ENCODE peak calls at places on chromosomes 13 and 19, in eight cellular contexts. W is GM12865, O is RWPE2, S is HT-29, E is AG09319, D is Peyer's patch, R is fibroblast of villous mesenchyme, I is HTR-8/SVneo. U is an unnamed sample.
A peak's percentile ranks its signal among the peaks of the same experiment; 100 is the strongest.

GRCh38 chr13:78780708-78781107 is 121.8 kb upstream of the OBI1 start:
- DNase-seq in W (no peak), O (no peak), S (no peak), E (no peak), D (no peak), R (no peak), I (no peak), U (no peak)

GRCh38 chr19:49097453-49098288 is 12.4 kb downstream of the SNRNP70 start:
- DNase-seq in W (peak; percentile 80), O (no peak), S (peak; percentile 94), E (no peak), D (peak; percentile 59), R (peak; percentile 71), I (peak; percentile 71), U (peak; percentile 13)

GRCh38 chr13:26037302-26037701 is 14.5 kb downstream of the SHISA2 start:
- DNase-seq in W (peak; percentile 19), O (no peak), S (peak; percentile 62), E (no peak), D (no peak), R (no peak), I (no peak), U (peak; percentile 51)

GRCh38 chr13:90197722-90198121 is 1149.8 kb upstream of the MIR17HG start:
- DNase-seq in W (peak; percentile 24), O (no peak), S (no peak), E (no peak), D (no peak), R (no peak), I (no peak), U (no peak)

GRCh38 chr19:45154064-45154827 is 6.5 kb downstream of the NKPD1 start:
- DNase-seq in W (no peak), O (no peak), S (peak; percentile 83), E (no peak), D (no peak), R (peak; percentile 96), I (peak; percentile 60), U (no peak)

GRCh38 chr19:20558011-20558410 is 7.6 kb downstream of the ZNF737 start:
- DNase-seq in W (no peak), O (no peak), S (peak; percentile 8), E (no peak), D (no peak), R (no peak), I (no peak), U (no peak)

GRCh38 chr19:46225558-46226004 is 4.0 kb upstream of the IGFL1 start:
- DNase-seq in W (peak; percentile 4), O (no peak), S (no peak), E (no peak), D (no peak), R (peak; percentile 8), I (no peak), U (no peak)

GRCh38 chr19:898663-899062 is 5.4 kb downstream of the RNU6-9 start:
- DNase-seq in W (peak; percentile 80), O (no peak), S (no peak), E (no peak), D (peak; percentile 67), R (no peak), I (no peak), U (peak; percentile 73)

GRCh38 chr13:20401586-20401957 is 124.1 kb downstream of the CRYL1 start:
- DNase-seq in W (no peak), O (no peak), S (no peak), E (no peak), D (no peak), R (peak; percentile 39), I (no peak), U (no peak)

U was measured in hypothalamus.